ENCODE peak calls at places on chromosomes 16 and 17, in five cellular contexts. F is HFFc6, X is cardiac fibroblast, U is mucosa of descending colon, E is Peyer's patch. V is an unnamed sample.

GRCh38 chr17:38746004-38746892 is 1.9 kb downstream of the PCGF2 start:
- DNase-seq in U (no peak), X (no peak), E (no peak), F (no peak), V (no peak)

GRCh38 chr16:84095466-84095865 is 21.3 kb downstream of the MBTPS1 start:
- DNase-seq in E (no peak), X (no peak), F (no peak), U (no peak), V (no peak)

GRCh38 chr16:1193825-1194581 is 31.1 kb downstream of the TPSG1 start:
- DNase-seq in F (no peak), U (no peak), E (no peak), X (no peak), V (no peak)

GRCh38 chr16:55508941-55509920 is at the start of gene LPCAT2:
- DNase-seq in E (peak), F (peak), X (peak), U (peak), V (peak)

GRCh38 chr17:39920218-39921210 is 2.1 kb upstream of the GSDMB start:
- DNase-seq in E (no peak), U (no peak), X (no peak), F (no peak), V (no peak)

GRCh38 chr16:22192261-22193133 is 13.6 kb upstream of the EEF2K start:
- DNase-seq in E (peak), X (peak), F (peak), U (peak), V (peak)

GRCh38 chr16:73058616-73059409 is 10.9 kb upstream of the ZFHX3 start:
- DNase-seq in F (no peak), E (peak), U (peak), X (peak), V (peak)

GRCh38 chr16:12988071-12988470 is 86.7 kb downstream of the SHISA9 start:
- DNase-seq in X (no peak), E (no peak), F (no peak), U (no peak), V (no peak)

GRCh38 chr16:65809627-65810026 is 556.9 kb upstream of the CDH5 start:
- DNase-seq in X (peak), U (no peak), E (no peak), F (no peak), V (no peak)

GRCh38 chr16:29820271-29820701 is at the start of gene MVP:
- DNase-seq in E (peak), U (peak), F (peak), X (peak), V (no peak)

GRCh38 chr17:27259356-27259755 is 34.6 kb upstream of the WSB1 start:
- DNase-seq in X (no peak), F (no peak), U (no peak), E (no peak), V (no peak)

GRCh38 chr16:83102336-83102735 is 475.6 kb downstream of the CDH13 start:
- DNase-seq in U (no peak), X (no peak), F (no peak), E (peak), V (no peak)

GRCh38 chr17:46742539-46743270 is 75.8 kb downstream of the WNT3 start:
- DNase-seq in E (peak), X (peak), F (peak), U (no peak), V (no peak)

GRCh38 chr17:4536742-4537411 is 18.3 kb downstream of the MYBBP1A start:
- DNase-seq in E (no peak), X (peak), F (no peak), U (no peak), V (no peak)

GRCh38 chr17:47272491-47272890 is 18.9 kb downstream of the ITGB3 start:
- DNase-seq in U (no peak), F (no peak), E (no peak), X (no peak), V (no peak)

GRCh38 chr16:81519298-81520150 is 74.9 kb downstream of the CMIP start:
- DNase-seq in X (no peak), F (no peak), U (no peak), E (no peak), V (no peak)

GRCh38 chr16:49937886-49938285 is 82.0 kb upstream of the ZNF423 start:
- DNase-seq in F (no peak), E (no peak), U (no peak), X (no peak), V (no peak)

GRCh38 chr17:66353937-66354401 is 51.6 kb downstream of the PRKCA start:
- DNase-seq in U (peak), X (peak), F (peak), E (no peak), V (no peak)

GRCh38 chr16:4142268-4142667 is 26.0 kb upstream of the ADCY9 start:
- DNase-seq in F (no peak), U (no peak), X (no peak), E (no peak), V (no peak)

GRCh38 chr16:12881771-12882170 is 19.6 kb upstream of the SHISA9 start:
- DNase-seq in F (peak), E (no peak), X (no peak), U (no peak), V (no peak)

GRCh38 chr16:3536851-3537250 is 36.0 kb downstream of the CLUAP1 start:
- DNase-seq in U (no peak), X (no peak), F (no peak), E (no peak), V (no peak)

GRCh38 chr16:74372953-74373846 is 2.9 kb upstream of the NPIPB15 start:
- DNase-seq in F (no peak), U (no peak), X (no peak), E (no peak), V (no peak)
- TF ChIP-seq CTCF in F (no peak), U (no peak), X (no peak), E (no peak), V (no peak)

DNA sequence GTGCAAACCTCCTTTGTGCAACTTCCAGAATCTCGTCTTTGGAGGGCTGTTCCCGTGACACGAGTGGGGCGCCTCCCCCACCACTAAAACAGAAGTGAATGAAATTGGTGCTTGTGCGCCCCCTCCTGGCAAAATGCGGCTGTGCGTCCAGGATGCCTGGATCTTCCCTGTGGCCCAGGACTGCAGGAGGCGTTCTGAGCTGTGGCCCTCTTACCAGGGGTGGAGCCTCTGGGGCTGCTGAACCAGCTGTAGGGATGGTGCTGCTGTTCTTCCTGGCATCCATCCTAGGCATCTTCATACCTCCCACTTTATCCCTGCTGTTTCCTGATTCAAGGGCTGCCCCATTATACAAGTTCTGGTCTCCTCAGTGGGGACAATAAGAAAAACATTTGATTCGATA is 18.5 kb upstream of the NAGLU start:
- DNase-seq in X (peak), E (peak), U (peak), F (peak), V (peak)
- TF ChIP-seq CTCF in X (peak), E (peak), U (peak), F (peak), V (peak)

DNA sequence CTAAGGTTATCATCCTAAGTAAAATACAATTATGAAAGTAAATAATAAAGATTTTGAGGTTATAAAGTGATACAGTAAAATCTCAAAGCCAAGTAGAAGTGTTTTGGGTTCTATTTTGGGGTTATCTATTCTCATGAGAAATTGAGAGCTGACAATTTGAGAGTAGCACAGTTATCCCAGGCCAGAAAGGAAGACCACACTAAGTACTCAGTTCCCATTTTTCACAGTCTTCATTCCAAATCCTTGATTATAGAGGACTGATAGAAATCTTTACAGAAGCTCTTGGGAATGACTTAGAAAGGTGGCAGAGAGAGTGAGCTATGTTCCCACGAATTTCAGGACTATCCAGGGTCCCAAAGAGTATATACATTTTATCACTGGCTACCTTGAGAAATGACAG is 4.6 kb downstream of the GFOD2 start:
- DNase-seq in F (no peak), X (no peak), U (no peak), E (no peak), V (no peak)
- TF ChIP-seq CTCF in F (no peak), X (no peak), U (no peak), E (no peak), V (no peak)

GRCh38 chr17:76540381-76541300 is 797 bp downstream of the PRCD start:
- DNase-seq in E (peak), U (peak), F (peak), X (peak), V (peak)
- TF ChIP-seq CTCF in E (no peak), U (no peak), F (peak), X (peak), V (no peak)

GRCh38 chr16:74773431-74774222 is 993 bp downstream of the FA2H start:
- DNase-seq in U (peak), E (no peak), F (no peak), X (no peak), V (no peak)

GRCh38 chr16:74776926-74777325 is 2.3 kb upstream of the FA2H start:
- DNase-seq in F (no peak), E (no peak), U (no peak), X (no peak), V (no peak)

GRCh38 chr16:74771656-74772315 is 2.8 kb downstream of the FA2H start:
- DNase-seq in U (no peak), X (no peak), E (peak), F (no peak), V (no peak)

GRCh38 chr16:74775255-74775654 is 635 bp upstream of the FA2H start:
- DNase-seq in F (no peak), X (no peak), E (no peak), U (no peak), V (no peak)

GRCh38 chr16:74774223-74775139 is at the start of gene FA2H:
- DNase-seq in X (peak), F (no peak), E (peak), U (peak), V (peak)
- TF ChIP-seq CTCF in X (no peak), F (peak), E (no peak), U (peak), V (peak)

DNA sequence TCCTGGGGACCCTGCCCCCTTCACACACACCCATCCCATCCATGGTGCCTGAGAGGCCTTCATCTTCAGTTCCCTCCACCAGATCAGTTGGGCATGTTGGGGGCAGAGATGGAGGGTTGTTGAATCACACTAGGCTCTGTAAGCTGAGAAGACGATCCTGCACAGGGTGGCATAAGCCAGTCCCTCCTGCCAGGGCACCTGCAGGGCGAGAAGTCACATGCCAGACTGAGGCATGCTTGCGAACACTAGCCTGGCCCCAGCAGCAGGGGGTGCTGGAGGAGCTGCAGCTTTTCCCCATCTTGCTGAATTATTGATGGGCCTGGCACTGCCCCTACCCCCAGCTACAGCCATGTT is 6.1 kb upstream of the TBX2 start:
- DNase-seq in E (no peak), U (no peak), F (no peak), X (no peak), V (no peak)
- TF ChIP-seq CTCF in E (no peak), U (no peak), F (peak), X (peak), V (no peak)

DNA sequence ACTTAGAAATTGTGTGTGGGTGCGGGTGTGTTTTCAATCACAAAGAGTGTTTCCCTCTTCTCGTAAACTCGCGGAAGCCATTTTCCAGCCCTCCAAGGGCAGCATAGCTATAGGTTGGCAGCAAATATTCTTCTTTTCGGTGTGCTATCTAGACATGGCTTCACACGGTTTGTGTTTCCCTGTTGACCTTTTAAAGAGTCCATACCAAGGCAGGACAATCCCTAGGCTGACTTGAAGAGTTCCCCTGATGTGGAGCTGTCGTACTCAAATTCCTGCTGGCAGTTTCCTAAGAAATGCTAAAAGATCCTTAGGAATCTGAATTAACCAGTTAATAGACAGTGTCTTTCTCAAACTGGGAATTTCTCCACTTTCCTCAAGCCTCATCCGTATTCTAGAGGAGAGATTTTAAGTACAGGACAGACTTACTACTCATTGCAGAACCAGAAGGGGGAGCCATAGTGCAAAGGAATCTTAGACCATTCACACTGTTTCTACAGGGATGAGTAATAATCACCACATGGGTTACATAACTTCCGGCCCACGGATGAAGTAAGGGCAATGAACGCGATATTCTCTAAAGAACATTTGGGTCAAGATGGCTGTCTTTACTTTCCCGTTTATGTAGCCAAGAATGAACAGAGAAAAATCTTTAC is 288.6 kb upstream of the ELAC2 start:
- DNase-seq in U (peak), F (peak), E (no peak), X (peak), V (peak)
- TF ChIP-seq CTCF in U (no peak), F (peak), E (no peak), X (peak), V (peak)

DNA sequence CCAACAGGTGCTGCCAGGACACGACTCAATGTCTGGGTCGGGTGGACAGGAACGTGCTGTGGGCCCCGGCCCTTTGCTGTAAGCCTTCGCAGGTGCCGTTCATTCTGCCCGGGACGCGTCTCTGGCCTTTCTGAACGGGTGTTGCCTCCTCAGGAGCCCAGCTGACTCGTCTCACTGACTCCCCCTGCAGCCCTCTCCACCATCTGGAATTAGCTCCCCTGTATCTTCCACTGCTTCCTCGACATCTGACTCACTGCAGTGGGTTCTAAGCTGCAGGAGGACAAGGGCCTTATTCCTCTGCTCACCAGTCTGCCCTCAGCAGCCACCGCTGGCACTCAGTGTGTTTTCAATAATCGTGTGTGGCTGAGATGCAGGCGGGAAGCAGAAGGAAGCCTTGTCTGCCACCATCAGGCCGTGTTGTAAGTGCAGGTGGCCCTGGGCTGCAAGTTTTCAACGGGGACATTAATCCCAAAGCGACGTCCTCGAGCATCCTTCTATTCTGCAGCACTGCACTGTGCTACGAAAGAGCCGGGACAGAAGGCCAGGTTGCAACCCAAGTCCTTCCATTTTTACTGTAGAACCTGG is 256.2 kb downstream of the FOXL1 start:
- DNase-seq in U (no peak), X (peak), F (peak), E (no peak), V (peak)
- TF ChIP-seq CTCF in U (no peak), X (peak), F (peak), E (no peak), V (no peak)